ENCODE peak calls at places on chromosomes 1 and 21, in four cellular contexts. J, M, D and Z are unnamed samples.

GRCh38 chr1:203145321-203146041 is 18.0 kb downstream of the ADORA1 start:
- DNase-seq in J (no peak), M (no peak), D (no peak), Z (no peak)

GRCh38 chr21:33267250-33267649 is 1.1 kb downstream of the IL10RB start:
- DNase-seq in J (peak), M (no peak), D (no peak), Z (no peak)

GRCh38 chr1:238115852-238116251 is 225.1 kb upstream of the ZP4 start:
- DNase-seq in J (no peak), M (no peak), D (no peak), Z (no peak)

GRCh38 chr1:16012590-16013219 is 5.1 kb downstream of the HSPB7 start:
- DNase-seq in J (peak), M (peak), D (no peak), Z (peak)

GRCh38 chr1:38285807-38286530 is 239.4 kb upstream of the POU3F1 start:
- DNase-seq in J (no peak), M (peak), D (no peak), Z (no peak)

GRCh38 chr21:41967708-41968107 is 13.9 kb upstream of the C2CD2 start:
- DNase-seq in J (no peak), M (no peak), D (no peak), Z (no peak)

GRCh38 chr1:205472737-205473565 is 17.1 kb upstream of the BLACAT1 start:
- DNase-seq in J (no peak), M (no peak), D (no peak), Z (no peak)

GRCh38 chr1:20446796-20447195 is 39.2 kb downstream of the CAMK2N1 start:
- DNase-seq in J (peak), M (no peak), D (no peak), Z (no peak)

GRCh38 chr1:29398431-29398830 is 162.1 kb downstream of the PTPRU start:
- DNase-seq in J (no peak), M (no peak), D (no peak), Z (no peak)

GRCh38 chr1:213605732-213606131 is 382.0 kb upstream of the PROX1 start:
- DNase-seq in J (no peak), M (no peak), D (no peak), Z (no peak)

GRCh38 chr1:21058035-21058793 is 118.5 kb downstream of the EIF4G3 start:
- DNase-seq in J (no peak), M (no peak), D (no peak), Z (no peak)

GRCh38 chr1:70034403-70034802 is 171.0 kb downstream of the LRRC40 start:
- DNase-seq in J (peak), M (peak), D (no peak), Z (no peak)

GRCh38 chr21:26499475-26499874 is 73.6 kb downstream of the CYYR1 start:
- DNase-seq in J (no peak), M (no peak), D (no peak), Z (no peak)

GRCh38 chr1:85307987-85308836 is 31.8 kb upstream of the BCL10 start:
- DNase-seq in J (peak), M (peak), D (peak), Z (peak)